ENCODE peak calls at places on chromosomes 7 and 10, in seven cellular contexts. C is Caco-2, J is neural crest cell, P is hepatocyte, V is OCI-LY7, F is fibroblast of pulmonary artery, S is activated B cell treated with CpG ODN at 0.5 μM for 24 hours. K is an unnamed sample.
A peak's percentile ranks its signal among the peaks of the same experiment; 100 is the strongest.

GRCh38 chr10:119210633-119211032 is 3.3 kb downstream of the GRK5 start:
- DNase-seq in C (no peak), J (no peak), P (no peak), V (no peak), F (no peak), S (no peak), K (no peak)

GRCh38 chr10:29966269-29966668 is 93.1 kb downstream of the JCAD start:
- DNase-seq in C (no peak), J (no peak), P (no peak), V (no peak), F (no peak), S (no peak), K (no peak)

GRCh38 chr10:114632869-114633715 is 25.0 kb downstream of the ABLIM1 start:
- DNase-seq in C (peak; percentile 54), J (no peak), P (peak; percentile 88), V (no peak), F (peak; percentile 74), S (no peak), K (no peak)

GRCh38 chr10:22086730-22087364 is 83.3 kb upstream of the DNAJC1 start:
- DNase-seq in C (no peak), J (peak; percentile 27), P (peak; percentile 79), V (no peak), F (peak; percentile 84), S (no peak), K (peak; percentile 51)

GRCh38 chr7:77157446-77157845 is 35.0 kb downstream of the CCDC146 start:
- DNase-seq in C (no peak), J (no peak), P (no peak), V (no peak), F (peak; percentile 17), S (no peak), K (no peak)

GRCh38 chr7:6436385-6436685 is 11.4 kb downstream of the DAGLB start:
- DNase-seq in C (no peak), J (no peak), P (no peak), V (peak; percentile 65), F (no peak), S (peak; percentile 29), K (no peak)

GRCh38 chr7:2041496-2042367 is 191.0 kb downstream of the MAD1L1 start:
- DNase-seq in C (peak; percentile 20), J (no peak), P (no peak), V (peak; percentile 55), F (no peak), S (no peak), K (no peak)

GRCh38 chr10:119546009-119546408 is 3.5 kb upstream of the RGS10 start:
- DNase-seq in C (no peak), J (no peak), P (no peak), V (no peak), F (no peak), S (no peak), K (peak; percentile 51)

GRCh38 chr10:121696854-121697253 is 98.6 kb upstream of the FGFR2 start:
- DNase-seq in C (peak; percentile 58), J (peak; percentile 58), P (peak; percentile 28), V (peak; percentile 40), F (no peak), S (no peak), K (no peak)

GRCh38 chr10:103820101-103821062 is 35.0 kb downstream of the SH3PXD2A start:
- DNase-seq in C (no peak), J (no peak), P (no peak), V (no peak), F (peak; percentile 44), S (no peak), K (no peak)

GRCh38 chr7:1810961-1811849 is 141.1 kb downstream of the ELFN1 start:
- DNase-seq in C (no peak), J (no peak), P (peak; percentile 59), V (no peak), F (peak; percentile 29), S (no peak), K (peak; percentile 25)

GRCh38 chr10:91711885-91712284 is 79.0 kb upstream of the PPP1R3C start:
- DNase-seq in C (no peak), J (no peak), P (no peak), V (no peak), F (no peak), S (no peak), K (no peak)

GRCh38 chr7:101848168-101848951 is 30.9 kb downstream of the CUX1 start:
- DNase-seq in C (no peak), J (no peak), P (no peak), V (no peak), F (no peak), S (no peak), K (no peak)

GRCh38 chr7:141585592-141586510 is 34.6 kb downstream of the AGK start:
- DNase-seq in C (no peak), J (no peak), P (no peak), V (no peak), F (peak; percentile 82), S (no peak), K (no peak)

GRCh38 chr7:148556892-148557291 is 33.7 kb upstream of the C7orf33 start:
- DNase-seq in C (no peak), J (no peak), P (no peak), V (no peak), F (no peak), S (no peak), K (no peak)
- TF ChIP-seq CTCF in C (no peak), J (no peak), P (no peak), V (no peak), F (no peak), S (no peak), K (no peak)

DNA sequence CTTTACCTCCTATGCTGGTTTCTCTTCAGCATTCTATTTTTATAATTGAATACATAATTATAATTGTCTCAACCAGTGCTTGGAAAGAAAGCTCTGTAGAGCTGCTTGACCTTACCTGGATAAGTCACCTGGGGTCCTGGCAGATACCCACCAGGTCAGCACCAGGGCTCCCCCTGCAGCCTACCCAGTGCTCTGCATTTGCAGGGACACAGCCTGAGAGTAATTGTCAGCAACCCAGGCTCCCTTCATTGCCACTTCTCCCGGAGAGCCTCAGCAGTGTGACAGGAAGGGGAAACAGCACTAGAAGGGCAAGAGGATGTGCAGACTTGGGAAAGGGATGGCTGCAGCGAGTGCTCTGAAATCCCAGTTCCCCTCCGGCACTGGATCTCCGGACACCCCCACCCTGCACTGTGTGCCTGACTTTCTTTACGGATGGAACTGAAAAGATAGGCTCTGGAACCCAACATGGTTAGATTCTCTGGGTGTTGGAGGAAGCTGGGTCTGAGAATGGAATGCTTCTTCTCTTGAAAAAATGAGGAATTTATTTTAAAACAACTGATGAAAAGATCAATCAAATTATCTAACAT is 11.4 kb upstream of the PAX4 start:
- DNase-seq in C (peak; percentile 74), J (peak; percentile 9), P (peak; percentile 43), V (peak; percentile 41), F (no peak), S (no peak), K (no peak)
- TF ChIP-seq CTCF in C (peak; percentile 68), J (peak; percentile 56), P (peak; percentile 45), V (peak; percentile 84), F (peak; percentile 42), S (no peak), K (no peak)

GRCh38 chr7:5183155-5183554 is 6.9 kb upstream of the WIPI2 start:
- DNase-seq in C (no peak), J (no peak), P (no peak), V (no peak), F (no peak), S (no peak), K (no peak)
- TF ChIP-seq CTCF in C (no peak), J (no peak), P (no peak), V (no peak), F (no peak), S (no peak), K (no peak)

DNA sequence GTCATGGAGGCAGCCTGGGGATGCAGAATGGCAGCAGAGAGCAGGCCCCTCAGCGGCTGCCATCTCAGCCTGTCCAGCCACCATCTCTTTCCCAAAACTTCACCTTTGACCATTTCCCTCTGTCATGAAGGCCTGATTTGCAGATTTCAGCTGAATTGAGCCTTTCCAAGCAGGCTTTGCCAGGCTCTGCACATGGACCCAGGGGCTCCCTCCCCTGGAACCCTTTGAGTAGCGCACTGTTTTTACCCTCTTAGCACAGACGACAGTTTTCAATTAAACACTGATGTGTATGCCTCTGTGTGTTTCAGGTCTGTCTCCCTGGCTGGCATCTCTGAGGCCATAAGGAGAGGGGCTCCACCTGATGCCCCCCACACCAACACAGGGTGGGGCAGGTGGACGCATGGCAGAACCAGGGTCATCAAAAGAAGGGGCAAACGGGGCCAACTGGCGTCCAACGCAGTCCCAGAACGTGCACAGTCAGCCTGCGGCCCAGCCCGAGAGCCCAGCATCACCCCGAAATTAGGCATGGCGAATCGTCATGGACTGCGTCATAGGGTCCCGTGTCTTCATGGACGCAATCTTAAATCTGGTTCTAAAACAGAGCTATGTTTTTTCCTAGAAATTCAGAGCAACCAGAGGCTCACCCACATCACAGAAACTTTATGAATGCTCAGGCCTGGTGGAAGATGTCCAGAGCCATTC is 185.0 kb upstream of the TCERG1L start:
- DNase-seq in C (no peak), J (no peak), P (no peak), V (no peak), F (no peak), S (no peak), K (no peak)
- TF ChIP-seq CTCF in C (no peak), J (no peak), P (no peak), V (no peak), F (no peak), S (no peak), K (no peak)

GRCh38 chr7:100545636-100546128 is 6.7 kb downstream of the AGFG2 start:
- DNase-seq in C (peak; percentile 75), J (no peak), P (peak; percentile 86), V (peak; percentile 50), F (peak; percentile 90), S (no peak), K (no peak)
- TF ChIP-seq CTCF in C (no peak), J (peak; percentile 16), P (no peak), V (peak; percentile 26), F (peak; percentile 19), S (no peak), K (no peak)